ENCODE peak calls at places on chromosomes 11 and 22, in four cellular contexts. H, E, C and O are unnamed samples.

GRCh38 chr11:118267486-118267885 is 3.4 kb upstream of the MPZL2 start:
- DNase-seq in C (no peak), E (no peak), H (no peak), O (no peak)

GRCh38 chr11:79168530-79169110 is 272.2 kb downstream of the TENM4 start:
- DNase-seq in E (no peak), C (no peak), H (no peak), O (no peak)

GRCh38 chr11:83599066-83599465 is 312.9 kb upstream of the CCDC90B start:
- DNase-seq in E (no peak), C (no peak), H (peak), O (no peak)

GRCh38 chr22:16803255-16803917 is 21.8 kb downstream of the XKR3 start:
- DNase-seq in H (no peak), E (no peak), C (no peak), O (no peak)

GRCh38 chr11:117230286-117230961 is 1.4 kb downstream of the PCSK7 start:
- DNase-seq in C (no peak), H (no peak), E (peak), O (no peak)

GRCh38 chr11:37907461-37908223 is 1309.6 kb upstream of the RAG2 start:
- DNase-seq in E (no peak), H (no peak), C (no peak), O (no peak)

GRCh38 chr22:27800250-27801131 is 1.1 kb downstream of the MN1 start:
- DNase-seq in H (no peak), C (no peak), E (no peak), O (no peak)

GRCh38 chr11:116499396-116500001 is 273.3 kb downstream of the BUD13 start:
- DNase-seq in H (peak), C (peak), E (peak), O (peak)

GRCh38 chr11:117490019-117490679 is 162.5 kb downstream of the CEP164 start:
- DNase-seq in C (no peak), E (no peak), H (no peak), O (no peak)

GRCh38 chr11:86396403-86396802 is 21.7 kb downstream of the CCDC81 start:
- DNase-seq in E (no peak), C (no peak), H (peak), O (no peak)

GRCh38 chr22:38427465-38427864 is 27.5 kb downstream of the KCNJ4 start:
- DNase-seq in H (no peak), C (no peak), E (no peak), O (no peak)

GRCh38 chr11:35016939-35017338 is 100.5 kb downstream of the PDHX start:
- DNase-seq in E (no peak), C (no peak), H (no peak), O (no peak)

GRCh38 chr22:26576026-26576680 is 13.8 kb downstream of the TPST2 start:
- DNase-seq in E (no peak), C (no peak), H (no peak), O (no peak)

GRCh38 chr22:24142241-24142640 is 39.0 kb upstream of the SUSD2 start:
- DNase-seq in H (peak), E (no peak), C (no peak), O (no peak)

GRCh38 chr11:34860034-34860433 is 56.1 kb downstream of the APIP start:
- DNase-seq in E (no peak), C (no peak), H (no peak), O (no peak)

GRCh38 chr11:33507967-33508366 is 192.7 kb downstream of the C11orf91 start:
- DNase-seq in H (no peak), C (no peak), E (no peak), O (no peak)

GRCh38 chr11:65417702-65418430 is 4.7 kb upstream of the NEAT1 start:
- DNase-seq in E (no peak), C (no peak), H (peak), O (no peak)